ENCODE peak calls at places on chromosomes 7 and 10, in four cellular contexts. C is HCT116, H is GM23248, B is hepatocyte. G is an unnamed sample.

GRCh38 chr7:2460641-2461040 is 15.6 kb downstream of the GRIFIN start:
- DNase-seq in C (no peak), H (no peak), B (no peak), G (no peak)

GRCh38 chr7:152925412-152926147 is 166.0 kb downstream of the ACTR3B start:
- DNase-seq in C (no peak), H (no peak), B (peak; percentile 51), G (no peak)

GRCh38 chr10:28925154-28925663 is 247.9 kb downstream of the BAMBI start:
- DNase-seq in C (no peak), H (no peak), B (no peak), G (no peak)

GRCh38 chr10:62996925-62997324 is 136.2 kb upstream of the NRBF2 start:
- DNase-seq in C (no peak), H (no peak), B (peak; percentile 4), G (peak; percentile 20)

GRCh38 chr10:79142064-79142491 is 73.3 kb downstream of the ZMIZ1 start:
- DNase-seq in C (no peak), H (peak; percentile 91), B (no peak), G (peak; percentile 94)

GRCh38 chr7:141562972-141563371 is 11.8 kb downstream of the AGK start:
- DNase-seq in C (no peak), H (no peak), B (no peak), G (peak; percentile 20)

GRCh38 chr7:11727864-11728263 is 104.1 kb downstream of the THSD7A start:
- DNase-seq in C (no peak), H (peak; percentile 55), B (no peak), G (no peak)

GRCh38 chr7:115724400-115725056 is 306.0 kb downstream of the TFEC start:
- DNase-seq in C (no peak), H (no peak), B (peak; percentile 6), G (no peak)

GRCh38 chr7:107725138-107725740 is 18.7 kb upstream of the CBLL1 start:
- DNase-seq in C (peak; percentile 49), H (peak; percentile 63), B (peak; percentile 74), G (peak; percentile 41)

GRCh38 chr10:49649294-49649693 is 30.2 kb upstream of the C10orf53 start:
- DNase-seq in C (no peak), H (peak; percentile 14), B (no peak), G (no peak)

GRCh38 chr7:48938539-48938938 is 14.2 kb downstream of the CDC14C start:
- DNase-seq in C (no peak), H (peak; percentile 31), B (no peak), G (peak; percentile 82)

GRCh38 chr7:1087952-1088920 is at the start of gene GPER1:
- DNase-seq in C (peak; percentile 12), H (peak; percentile 83), B (peak; percentile 81), G (no peak)

GRCh38 chr10:99285846-99286245 is 43.3 kb upstream of the CNNM1 start:
- DNase-seq in C (no peak), H (peak; percentile 44), B (no peak), G (peak; percentile 19)

GRCh38 chr7:157432957-157433576 is 96.3 kb downstream of the DNAJB6 start:
- DNase-seq in C (no peak), H (peak; percentile 64), B (peak; percentile 64), G (no peak)

GRCh38 chr10:125911145-125911544 is 14.8 kb downstream of the FANK1 start:
- DNase-seq in C (no peak), H (no peak), B (peak; percentile 54), G (no peak)

GRCh38 chr10:125225051-125225450 is 64.7 kb upstream of the CTBP2 start:
- DNase-seq in C (no peak), H (no peak), B (no peak), G (no peak)

GRCh38 chr10:25933653-25934608 is at the start of gene MYO3A:
- DNase-seq in C (no peak), H (no peak), B (peak; percentile 34), G (no peak)

GRCh38 chr7:99404235-99404976 is 4.0 kb downstream of the PDAP1 start:
- DNase-seq in C (no peak), H (peak; percentile 77), B (no peak), G (peak; percentile 16)

GRCh38 chr7:155948423-155948822 is 136.2 kb upstream of the SHH start:
- DNase-seq in C (no peak), H (no peak), B (no peak), G (no peak)

GRCh38 chr7:16430133-16430532 is 8.8 kb upstream of the CRPPA start:
- DNase-seq in C (no peak), H (peak; percentile 46), B (no peak), G (peak; percentile 43)

GRCh38 chr10:5094265-5095205 is at the start of gene AKR1C3:
- DNase-seq in C (peak; percentile 51), H (peak; percentile 88), B (peak; percentile 54), G (peak; percentile 50)

GRCh38 chr7:91899563-91899962 is 19.1 kb upstream of the MTERF1 start:
- DNase-seq in C (no peak), H (no peak), B (no peak), G (no peak)

GRCh38 chr7:100353685-100354330 is 4.1 kb upstream of the PILRB start:
- DNase-seq in C (no peak), H (no peak), B (no peak), G (no peak)

GRCh38 chr7:99958564-99959227 is 17.1 kb downstream of the AZGP1 start:
- DNase-seq in C (no peak), H (no peak), B (no peak), G (no peak)

GRCh38 chr10:87761153-87761552 is 56.9 kb downstream of the ATAD1 start:
- DNase-seq in C (no peak), H (no peak), B (no peak), G (no peak)

GRCh38 chr7:155234950-155235789 is 62.5 kb upstream of the INSIG1 start:
- DNase-seq in C (no peak), H (no peak), B (peak; percentile 85), G (peak; percentile 18)

GRCh38 chr7:2065516-2065915 is 167.2 kb downstream of the MAD1L1 start:
- DNase-seq in C (no peak), H (no peak), B (no peak), G (no peak)

GRCh38 chr10:104835422-104835821 is 194.3 kb downstream of the SORCS3 start:
- DNase-seq in C (no peak), H (no peak), B (no peak), G (no peak)

GRCh38 chr7:155375337-155376277 is 77.9 kb downstream of the INSIG1 start:
- DNase-seq in C (no peak), H (no peak), B (no peak), G (peak; percentile 3)

GRCh38 chr7:14754631-14755030 is 147.9 kb downstream of the DGKB start:
- DNase-seq in C (no peak), H (peak; percentile 58), B (peak; percentile 26), G (peak; percentile 59)

GRCh38 chr7:112116894-112117293 is 89.3 kb downstream of the DOCK4 start:
- DNase-seq in C (no peak), H (no peak), B (no peak), G (no peak)
- H3K79me2 ChIP-seq in C (no peaks in the 10 kb centered on the region), H (no peaks in the 10 kb centered on the region), B (peaks cover 18% of the 10 kb centered on the region), G (no peaks in the 10 kb centered on the region)

GRCh38 chr7:45035371-45035770 is 35.4 kb downstream of the CCM2 start:
- DNase-seq in C (no peak), H (no peak), B (no peak), G (no peak)
- H3K79me2 ChIP-seq in C (peaks cover 7% of the 10 kb centered on the region), H (peaks cover 82% of the 10 kb centered on the region), B (peaks cover 59% of the 10 kb centered on the region), G (peaks cover 69% of the 10 kb centered on the region)

GRCh38 chr7:96359876-96360275 is 38.0 kb upstream of the SLC25A13 start:
- DNase-seq in C (no peak), H (no peak), B (peak; percentile 9), G (no peak)
- H3K79me2 ChIP-seq in C (no peaks in the 10 kb centered on the region), H (no peaks in the 10 kb centered on the region), B (no peaks in the 10 kb centered on the region), G (no peaks in the 10 kb centered on the region)

GRCh38 chr10:110577056-110577455 is 9.6 kb downstream of the SMC3 start:
- DNase-seq in C (no peak), H (peak; percentile 29), B (no peak), G (no peak)

GRCh38 chr10:110572862-110573261 is 5.4 kb downstream of the SMC3 start:
- DNase-seq in C (no peak), H (no peak), B (no peak), G (no peak)

GRCh38 chr10:110574420-110574819 is 6.9 kb downstream of the SMC3 start:
- DNase-seq in C (no peak), H (no peak), B (no peak), G (no peak)

GRCh38 chr10:110571093-110571743 is 3.7 kb downstream of the SMC3 start:
- DNase-seq in C (no peak), H (no peak), B (no peak), G (no peak)

DNA sequence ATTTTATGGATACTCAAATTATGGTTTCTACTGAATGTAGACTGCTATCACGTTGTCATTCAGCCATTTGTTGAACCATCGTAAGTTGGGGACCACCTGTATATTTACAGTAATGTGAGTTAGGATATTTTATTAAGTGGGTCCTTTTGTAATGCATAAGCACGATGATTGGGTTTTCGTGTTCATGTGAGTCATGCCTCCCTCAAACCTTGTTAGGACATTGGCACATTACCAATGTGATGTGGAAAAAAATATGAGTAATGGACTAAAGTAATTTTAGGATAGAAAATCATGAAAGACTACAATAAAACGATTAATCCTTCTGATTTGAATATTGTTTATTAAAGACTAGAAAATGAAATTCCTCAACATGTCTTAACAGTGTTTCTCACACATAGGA is 8.7 kb downstream of the SMC3 start:
- DNase-seq in C (no peak), H (peak; percentile 91), B (no peak), G (peak; percentile 66)
- H3K79me2 ChIP-seq in C (peaks cover 75% of the 10 kb centered on the region), H (peaks cover 65% of the 10 kb centered on the region), B (peaks cover 53% of the 10 kb centered on the region), G (peaks cover 63% of the 10 kb centered on the region)

GRCh38 chr7:101867265-101867664 is 49.8 kb downstream of the CUX1 start:
- DNase-seq in C (no peak), H (no peak), B (no peak), G (no peak)

GRCh38 chr7:101865031-101865824 is 47.8 kb downstream of the CUX1 start:
- DNase-seq in C (no peak), H (no peak), B (no peak), G (no peak)

GRCh38 chr7:101868191-101868950 is 50.9 kb downstream of the CUX1 start:
- DNase-seq in C (no peak), H (no peak), B (no peak), G (no peak)

GRCh38 chr7:101864039-101864438 is 46.6 kb downstream of the CUX1 start:
- DNase-seq in C (no peak), H (no peak), B (no peak), G (no peak)

GRCh38 chr7:101866328-101866727 is 48.9 kb downstream of the CUX1 start:
- DNase-seq in C (no peak), H (no peak), B (no peak), G (no peak)
- H3K79me2 ChIP-seq in C (peaks cover 93% of the 10 kb centered on the region), H (peaks cover 88% of the 10 kb centered on the region), B (peaks cover 93% of the 10 kb centered on the region), G (peaks cover 85% of the 10 kb centered on the region)

GRCh38 chr10:130885021-130885655 is 426.4 kb downstream of the TCERG1L start:
- DNase-seq in C (no peak), H (no peak), B (no peak), G (no peak)

GRCh38 chr10:130889240-130889639 is 422.3 kb downstream of the TCERG1L start:
- DNase-seq in C (no peak), H (no peak), B (no peak), G (no peak)

GRCh38 chr10:130882911-130883310 is 428.6 kb downstream of the TCERG1L start:
- DNase-seq in C (no peak), H (no peak), B (no peak), G (no peak)

GRCh38 chr10:130888493-130888892 is 423.0 kb downstream of the TCERG1L start:
- DNase-seq in C (no peak), H (no peak), B (no peak), G (no peak)

GRCh38 chr10:130884456-130884855 is 427.1 kb downstream of the TCERG1L start:
- DNase-seq in C (no peak), H (no peak), B (no peak), G (no peak)
- H3K79me2 ChIP-seq in C (no peaks in the 10 kb centered on the region), H (no peaks in the 10 kb centered on the region), B (no peaks in the 10 kb centered on the region), G (no peaks in the 10 kb centered on the region)